ENCODE peak calls at places on chromosomes 7 and 10, in ten cellular contexts. O is right lobe of liver; J is NCI-H524 treated with DMSO at 0.1 percent for 48 hours; I is SHP77; X is GM13976; G is NB4; N is activated CD8-positive, alpha-beta memory T cell treated with anti-CD3 and anti-CD28 coated beads, Interleukin-2, amount 50 U/mL, for 48 hours; A is fibroblast of villous mesenchyme; T is HCT116; D is GM04503. E is an unnamed sample.

GRCh38 chr7:55400191-55400590 is 35.1 kb downstream of the LANCL2 start:
- DNase-seq in I (no peak), O (no peak), A (peak; percentile 20), G (no peak), X (no peak), N (no peak), J (no peak), D (no peak), T (no peak), E (no peak)

GRCh38 chr7:121016976-121017375 is 28.5 kb downstream of the CPED1 start:
- DNase-seq in G (no peak), D (no peak), X (no peak), A (peak; percentile 91), I (no peak), N (no peak), O (no peak), J (no peak), T (no peak), E (no peak)

GRCh38 chr7:68488366-68489060 is 1109.8 kb upstream of the AUTS2 start:
- DNase-seq in G (peak; percentile 40), D (no peak), X (no peak), O (no peak), J (peak; percentile 94), I (no peak), N (no peak), T (no peak), A (no peak), E (no peak)

GRCh38 chr10:86357676-86358075 is 8.9 kb downstream of the GRID1 start:
- DNase-seq in X (no peak), J (no peak), A (no peak), O (no peak), D (no peak), I (no peak), N (no peak), T (no peak), G (no peak), E (no peak)

GRCh38 chr7:142534726-142535122 is 214.5 kb upstream of the PRSS1 start:
- DNase-seq in T (no peak), O (no peak), A (no peak), I (no peak), D (no peak), G (no peak), X (no peak), J (no peak), N (no peak), E (no peak)

GRCh38 chr7:157469181-157470016 is 132.6 kb downstream of the DNAJB6 start:
- DNase-seq in G (no peak), D (no peak), I (no peak), T (no peak), A (no peak), N (no peak), O (peak; percentile 41), X (no peak), J (no peak), E (no peak)

GRCh38 chr7:2626498-2627117 is 5.2 kb upstream of the TTYH3 start:
- DNase-seq in N (no peak), A (peak; percentile 47), X (no peak), T (no peak), I (no peak), J (no peak), D (peak; percentile 51), G (no peak), O (no peak), E (no peak)

GRCh38 chr10:5575482-5576153 is 50.9 kb downstream of the CALML3 start:
- DNase-seq in I (no peak), A (peak; percentile 86), D (no peak), J (no peak), O (no peak), T (no peak), X (no peak), N (no peak), G (peak; percentile 62), E (peak; percentile 18)

GRCh38 chr7:133815677-133816210 is 311.4 kb upstream of the LRGUK start:
- DNase-seq in X (no peak), G (no peak), A (peak; percentile 35), O (no peak), N (no peak), J (no peak), D (no peak), T (no peak), I (no peak), E (no peak)

GRCh38 chr10:8225232-8225631 is 170.7 kb downstream of the GATA3 start:
- DNase-seq in G (no peak), A (no peak), N (no peak), D (no peak), J (no peak), O (no peak), X (no peak), I (no peak), T (no peak), E (no peak)

GRCh38 chr10:4131407-4132215 is 346.6 kb upstream of the KLF6 start:
- DNase-seq in X (peak; percentile 45), O (no peak), G (peak; percentile 85), I (no peak), D (peak; percentile 88), A (peak; percentile 90), T (no peak), N (no peak), J (no peak), E (no peak)

GRCh38 chr10:6669269-6669859 is 89.3 kb upstream of the PRKCQ start:
- DNase-seq in J (no peak), X (peak; percentile 30), G (peak; percentile 47), A (peak; percentile 73), I (no peak), T (peak; percentile 44), D (peak; percentile 11), O (no peak), N (no peak), E (no peak)

GRCh38 chr7:68470836-68471235 is 1127.4 kb upstream of the AUTS2 start:
- DNase-seq in A (no peak), I (no peak), N (no peak), X (no peak), J (no peak), O (no peak), D (no peak), G (no peak), T (no peak), E (no peak)

GRCh38 chr7:98556288-98556687 is 60.8 kb upstream of the NPTX2 start:
- DNase-seq in J (no peak), X (no peak), N (no peak), I (no peak), D (no peak), O (no peak), T (no peak), G (no peak), A (no peak), E (peak; percentile 24)

GRCh38 chr10:81303656-81304055 is 571.3 kb upstream of the NRG3 start:
- DNase-seq in O (no peak), G (no peak), N (no peak), X (no peak), T (no peak), I (no peak), J (no peak), D (no peak), A (no peak), E (no peak)

GRCh38 chr7:44072364-44073231 is 7.2 kb upstream of the PGAM2 start:
- DNase-seq in X (peak; percentile 64), N (no peak), O (peak; percentile 73), D (no peak), G (peak; percentile 83), A (peak; percentile 87), T (peak; percentile 48), I (peak; percentile 90), J (no peak), E (peak; percentile 16)

GRCh38 chr10:239109-239508 is 103.9 kb downstream of the ZMYND11 start:
- DNase-seq in D (no peak), N (no peak), X (no peak), I (no peak), G (peak; percentile 22), J (no peak), T (no peak), A (no peak), O (no peak), E (no peak)

GRCh38 chr10:6275022-6275997 is 72.6 kb downstream of the PFKFB3 start:
- DNase-seq in O (peak; percentile 77), N (peak; percentile 91), T (peak; percentile 89), X (peak; percentile 84), D (peak; percentile 96), A (peak; percentile 95), I (peak; percentile 36), J (no peak), G (peak; percentile 93), E (no peak)

GRCh38 chr10:68088744-68089143 is 13.7 kb upstream of the HERC4 start:
- DNase-seq in D (no peak), I (no peak), A (peak; percentile 62), J (no peak), G (peak; percentile 52), N (no peak), T (no peak), X (peak; percentile 27), O (no peak), E (no peak)

GRCh38 chr7:151304856-151305255 is 36.8 kb upstream of the NUB1 start:
- DNase-seq in I (no peak), A (peak; percentile 41), T (no peak), O (no peak), J (no peak), D (no peak), G (no peak), N (peak; percentile 18), X (no peak), E (peak; percentile 19)

GRCh38 chr7:143295870-143296269 is 7.7 kb downstream of the CASP2 start:
- DNase-seq in X (no peak), A (peak; percentile 73), G (no peak), D (no peak), O (no peak), J (no peak), I (no peak), N (no peak), T (no peak), E (no peak)

GRCh38 chr7:2044883-2045471 is 187.8 kb downstream of the MAD1L1 start:
- DNase-seq in G (no peak), D (no peak), I (no peak), X (no peak), J (no peak), N (no peak), A (no peak), O (no peak), T (no peak), E (no peak)

GRCh38 chr10:93160829-93161228 is 87.1 kb downstream of the CYP26A1 start:
- DNase-seq in X (no peak), I (no peak), D (peak; percentile 91), J (no peak), O (no peak), A (no peak), T (no peak), G (no peak), N (no peak), E (no peak)

GRCh38 chr7:22219739-22220493 is 137.0 kb downstream of the RAPGEF5 start:
- DNase-seq in G (no peak), O (no peak), T (no peak), D (no peak), I (no peak), N (no peak), J (no peak), X (no peak), A (peak; percentile 3), E (no peak)

GRCh38 chr10:27383595-27384542 is 120.2 kb upstream of the RAB18 start:
- DNase-seq in D (no peak), G (no peak), T (no peak), O (no peak), X (no peak), A (peak; percentile 20), J (no peak), I (peak; percentile 3), N (no peak), E (peak; percentile 42)

GRCh38 chr7:80635533-80635932 is 2.9 kb upstream of the CD36 start:
- DNase-seq in D (no peak), O (no peak), T (no peak), A (peak; percentile 30), G (no peak), N (no peak), I (no peak), J (no peak), X (no peak), E (no peak)

GRCh38 chr10:30389543-30389942 is 40.5 kb upstream of the MTPAP start:
- DNase-seq in O (no peak), J (no peak), A (no peak), D (no peak), G (no peak), T (no peak), I (no peak), X (no peak), N (no peak), E (no peak)

GRCh38 chr7:129168219-129168991 is 20.0 kb upstream of the SMO start:
- DNase-seq in I (no peak), A (no peak), O (no peak), J (no peak), G (no peak), T (no peak), D (no peak), X (no peak), N (no peak), E (no peak)

E was measured in NCI-H510A treated with DMSO at 0.1 percent for 48 hours.